ENCODE peak calls at places on chromosomes 13 and 19, in five cellular contexts. K is thoracic aorta, T is RWPE1, B is left ventricle myocardium inferior, F is transverse colon. G is an unnamed sample.

GRCh38 chr19:18290250-18291018 is 9.0 kb upstream of the JUND start:
- DNase-seq in K (no peak), T (no peak), B (peak), F (peak), G (no peak)

GRCh38 chr19:11921852-11922495 is 2.9 kb upstream of the ZNF700 start:
- DNase-seq in K (no peak), T (no peak), B (no peak), F (no peak), G (no peak)

GRCh38 chr13:103299079-103299478 is 232.9 kb upstream of the SLC10A2 start:
- DNase-seq in K (no peak), T (no peak), B (no peak), F (peak), G (no peak)

GRCh38 chr19:43741075-43741840 is 13.5 kb downstream of the SMG9 start:
- DNase-seq in K (no peak), T (no peak), B (no peak), F (no peak), G (no peak)

GRCh38 chr19:34645551-34645950 is 31.4 kb downstream of the SCGB2B2 start:
- DNase-seq in K (no peak), T (no peak), B (no peak), F (no peak), G (no peak)

GRCh38 chr13:20383058-20383457 is 142.6 kb downstream of the CRYL1 start:
- DNase-seq in K (no peak), T (no peak), B (no peak), F (no peak), G (no peak)

GRCh38 chr13:93857126-93857525 is 622.4 kb downstream of the DCT start:
- DNase-seq in K (no peak), T (no peak), B (no peak), F (no peak), G (no peak)

GRCh38 chr13:109919715-109920375 is 133.5 kb upstream of the IRS2 start:
- DNase-seq in K (no peak), T (no peak), B (no peak), F (no peak), G (no peak)

GRCh38 chr19:16654151-16654550 is 5.8 kb downstream of the SMIM7 start:
- DNase-seq in K (no peak), T (peak), B (no peak), F (no peak), G (no peak)

GRCh38 chr13:98232456-98232855 is 55.4 kb upstream of the RNF113B start:
- DNase-seq in K (no peak), T (no peak), B (no peak), F (no peak), G (no peak)

GRCh38 chr13:114279770-114280169 is 1.6 kb upstream of the UPF3A start:
- DNase-seq in K (no peak), T (no peak), B (no peak), F (no peak), G (no peak)

GRCh38 chr19:38537071-38537847 is 80.5 kb downstream of the MAP4K1 start:
- DNase-seq in K (no peak), T (no peak), B (no peak), F (no peak), G (no peak)

GRCh38 chr13:24459234-24459633 is 53.3 kb downstream of the PARP4 start:
- DNase-seq in K (no peak), T (no peak), B (no peak), F (no peak), G (no peak)

GRCh38 chr19:50522881-50523280 is 9.2 kb upstream of the ASPDH start:
- DNase-seq in K (no peak), T (no peak), B (no peak), F (no peak), G (no peak)

GRCh38 chr13:114328034-114328433 is 13.7 kb downstream of the CHAMP1 start:
- DNase-seq in K (no peak), T (no peak), B (no peak), F (no peak), G (no peak)

GRCh38 chr13:99687728-99688397 is 186.6 kb downstream of the TM9SF2 start:
- DNase-seq in K (no peak), T (no peak), B (no peak), F (no peak), G (no peak)

GRCh38 chr19:34351382-34351802 is 13.6 kb upstream of the GPI start:
- DNase-seq in K (no peak), T (no peak), B (no peak), F (no peak), G (peak)

GRCh38 chr19:18741566-18742121 is 49.5 kb downstream of the COMP start:
- DNase-seq in K (no peak), T (no peak), B (no peak), F (peak), G (peak)

GRCh38 chr19:39731685-39732084 is 6.1 kb downstream of the CLC start:
- DNase-seq in K (no peak), T (no peak), B (no peak), F (no peak), G (no peak)

GRCh38 chr13:91142572-91142971 is 204.9 kb upstream of the MIR17HG start:
- DNase-seq in K (no peak), T (peak), B (no peak), F (no peak), G (no peak)

GRCh38 chr19:49133621-49134454 is 14.5 kb downstream of the PPFIA3 start:
- DNase-seq in K (no peak), T (peak), B (peak), F (peak), G (peak)
- TF ChIP-seq CTCF in K (no peak), T (no peak), B (no peak), F (no peak), G (no peak)

GRCh38 chr13:71316964-71317363 is 550.0 kb downstream of the DACH1 start:
- DNase-seq in K (no peak), T (no peak), B (no peak), F (no peak), G (no peak)

GRCh38 chr13:71320452-71320851 is 546.6 kb downstream of the DACH1 start:
- DNase-seq in K (no peak), T (no peak), B (no peak), F (no peak), G (peak)
- TF ChIP-seq CTCF in K (no peak), T (peak), B (no peak), F (peak), G (no peak)

DNA sequence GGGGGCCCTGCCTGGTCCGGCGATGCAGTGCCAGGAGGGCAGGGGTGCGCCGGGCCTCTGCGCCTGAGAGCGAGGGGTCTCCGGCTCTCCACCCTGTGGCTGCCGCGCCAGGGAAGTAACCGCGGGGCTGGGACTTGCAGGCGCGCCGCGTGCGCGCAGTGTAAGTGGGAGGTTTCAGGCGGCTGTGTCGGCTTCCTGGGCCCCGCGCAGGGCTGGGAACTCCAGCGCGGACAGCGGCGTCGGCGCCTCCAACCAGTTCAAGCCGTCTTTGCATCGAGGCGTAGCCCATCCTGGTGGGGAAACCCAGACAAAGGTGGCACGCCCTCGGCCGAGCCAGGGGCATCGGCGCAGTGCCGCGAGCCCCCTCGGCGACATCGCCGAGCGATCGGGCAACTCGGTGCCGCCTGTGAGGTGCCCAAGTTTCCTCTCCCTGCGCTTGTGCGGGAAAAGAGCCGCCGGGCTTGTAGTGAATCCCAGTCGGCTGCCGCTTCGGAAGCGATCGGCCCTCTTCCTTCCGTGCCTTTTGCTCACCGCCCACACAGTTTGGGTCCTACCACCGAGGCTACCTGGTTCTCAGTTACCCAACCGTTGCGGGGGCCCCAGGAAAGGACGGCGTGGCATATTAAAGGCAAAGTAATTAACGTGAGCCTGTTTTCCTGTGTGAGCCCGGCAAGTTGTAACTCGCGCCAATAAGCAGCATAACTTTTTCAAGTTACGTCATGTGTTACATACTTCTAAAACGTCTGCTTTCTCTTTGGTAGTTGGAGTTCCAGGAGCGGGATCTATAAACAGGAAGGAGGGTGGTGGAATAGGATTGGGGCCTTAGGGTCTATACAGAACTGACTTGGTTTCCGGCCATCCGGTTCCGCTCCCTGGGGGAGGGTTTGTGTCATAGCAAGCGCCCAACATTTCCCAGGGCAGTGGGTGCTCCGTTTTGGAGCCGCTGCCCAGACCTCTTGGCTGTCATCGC is 1.2 kb downstream of the LRCH1 start:
- DNase-seq in K (peak), T (peak), B (peak), F (peak), G (peak)
- TF ChIP-seq CTCF in K (peak), T (no peak), B (peak), F (peak), G (no peak)

GRCh38 chr13:37068962-37069361 is 9.5 kb upstream of the SUPT20H start:
- DNase-seq in K (no peak), T (no peak), B (no peak), F (no peak), G (no peak)
- TF ChIP-seq CTCF in K (no peak), T (no peak), B (peak), F (peak), G (no peak)

DNA sequence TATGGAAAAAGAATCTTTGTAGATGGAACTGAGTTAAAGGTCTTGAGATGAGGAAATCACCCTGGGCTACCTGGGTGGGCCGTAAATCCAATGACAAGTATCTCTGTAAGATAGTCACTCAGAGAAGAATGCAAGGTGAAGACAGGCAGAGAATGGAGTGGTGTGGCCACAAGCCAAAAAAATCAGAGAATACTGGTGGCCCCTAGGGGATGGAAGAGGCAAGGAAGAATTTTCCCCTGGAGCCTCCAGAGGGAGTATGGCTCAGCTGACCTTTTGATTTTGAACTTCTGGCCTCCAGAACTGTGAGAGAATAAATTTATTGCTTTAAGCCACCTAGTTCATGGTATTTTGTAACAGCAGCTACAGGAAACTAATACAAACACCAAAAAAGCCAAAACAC is 32.7 kb upstream of the CSNK1A1L start:
- DNase-seq in K (no peak), T (no peak), B (no peak), F (no peak), G (no peak)
- TF ChIP-seq CTCF in K (no peak), T (peak), B (no peak), F (no peak), G (no peak)

DNA sequence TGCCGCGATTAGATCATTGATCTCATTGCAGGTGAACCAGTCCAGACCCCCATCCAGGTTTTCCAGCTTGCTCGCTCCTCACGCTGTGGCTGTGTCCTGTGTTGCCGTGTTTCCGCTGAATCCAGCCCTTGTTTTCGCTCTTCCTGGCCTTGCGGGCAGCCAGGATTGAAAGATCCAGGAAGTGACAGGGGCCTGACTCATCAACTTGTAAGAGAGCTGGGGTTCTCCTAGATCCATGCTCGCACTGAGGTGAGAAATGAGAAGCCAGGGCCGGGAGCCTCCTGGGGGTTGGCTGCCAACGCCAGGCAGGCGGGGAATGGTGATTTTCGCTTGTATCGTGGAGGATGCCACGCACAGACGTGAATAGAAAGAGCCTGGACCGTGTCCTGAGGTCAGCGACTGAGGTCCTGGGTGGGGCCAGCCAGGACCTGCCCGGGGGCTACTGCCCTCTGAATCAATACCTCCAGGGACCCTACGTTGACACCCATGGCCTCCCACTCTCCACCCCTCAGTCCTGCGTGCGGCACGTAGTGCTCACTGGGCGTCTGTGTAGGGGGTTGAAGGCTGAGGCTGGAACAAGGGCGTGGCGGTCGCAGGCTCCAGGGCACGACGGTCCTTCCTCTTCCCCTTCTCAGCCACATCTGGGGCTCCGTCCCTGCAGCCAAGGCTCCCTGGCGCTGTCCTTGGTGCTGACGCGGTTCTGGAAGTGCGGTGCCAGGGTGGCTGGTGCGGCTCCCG is 7.3 kb upstream of the PTPRH start:
- DNase-seq in K (peak), T (peak), B (peak), F (peak), G (peak)
- TF ChIP-seq CTCF in K (no peak), T (no peak), B (no peak), F (no peak), G (no peak)

DNA sequence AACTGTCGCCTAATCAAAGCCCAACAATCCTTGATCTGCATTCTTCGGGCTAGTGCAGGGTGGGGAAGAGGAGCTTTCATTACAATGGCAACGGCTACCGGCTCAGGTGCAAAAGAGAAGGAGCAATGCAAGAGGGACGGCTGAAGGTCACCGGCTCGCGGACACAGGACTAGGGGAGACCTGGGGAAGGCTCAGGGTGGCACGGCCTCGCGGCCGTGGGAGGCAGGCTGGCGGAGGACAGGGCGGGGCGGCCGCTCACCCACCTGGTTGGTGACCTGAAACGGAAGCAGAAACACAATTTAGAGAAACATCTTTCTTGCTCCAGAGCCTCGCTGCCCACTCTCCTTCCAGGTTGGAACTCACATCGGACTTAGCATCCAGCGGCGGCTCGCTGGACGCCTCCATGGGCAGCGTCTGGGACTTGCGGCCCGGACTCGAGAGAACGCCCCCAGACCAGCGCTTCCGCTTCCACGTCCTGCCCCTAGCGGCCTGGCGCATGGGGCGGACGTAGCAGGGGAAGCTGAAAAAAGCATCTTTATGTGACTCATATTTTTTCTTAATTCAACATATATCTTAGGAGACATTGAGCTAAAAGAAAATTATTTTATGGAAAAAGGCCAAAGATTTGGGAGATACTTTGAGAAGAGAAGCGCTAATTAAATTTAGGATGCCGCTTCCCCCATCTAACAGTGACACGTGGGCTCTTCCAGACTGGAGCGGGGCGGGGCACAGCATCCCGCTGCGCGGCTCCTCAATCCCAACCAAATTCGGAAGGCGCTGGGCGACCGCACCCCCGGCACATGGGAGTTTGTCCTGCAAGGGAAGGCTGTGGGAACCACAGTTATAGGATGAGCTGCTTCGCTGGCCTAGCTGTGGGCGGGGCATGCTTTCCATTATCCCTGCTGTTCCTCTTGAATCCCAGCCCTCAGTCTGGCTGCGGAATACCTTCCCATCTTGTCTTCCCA is at the start of gene COMMD6:
- DNase-seq in K (peak), T (peak), B (peak), F (peak), G (peak)
- TF ChIP-seq CTCF in K (peak), T (no peak), B (peak), F (peak), G (no peak)

GRCh38 chr19:3656073-3656746 is 29.6 kb upstream of the CACTIN start:
- DNase-seq in K (no peak), T (peak), B (no peak), F (no peak), G (no peak)

GRCh38 chr19:3657395-3657769 is 30.8 kb upstream of the CACTIN start:
- DNase-seq in K (no peak), T (no peak), B (no peak), F (no peak), G (no peak)

GRCh38 chr19:3658004-3658822 is 31.6 kb upstream of the CACTIN start:
- DNase-seq in K (no peak), T (no peak), B (peak), F (no peak), G (no peak)

GRCh38 chr19:3655402-3656072 is 28.9 kb upstream of the CACTIN start:
- DNase-seq in K (no peak), T (peak), B (no peak), F (peak), G (no peak)

GRCh38 chr19:3656747-3657394 is 30.3 kb upstream of the CACTIN start:
- DNase-seq in K (no peak), T (peak), B (no peak), F (no peak), G (no peak)
- TF ChIP-seq CTCF in K (no peak), T (no peak), B (no peak), F (no peak), G (no peak)

DNA sequence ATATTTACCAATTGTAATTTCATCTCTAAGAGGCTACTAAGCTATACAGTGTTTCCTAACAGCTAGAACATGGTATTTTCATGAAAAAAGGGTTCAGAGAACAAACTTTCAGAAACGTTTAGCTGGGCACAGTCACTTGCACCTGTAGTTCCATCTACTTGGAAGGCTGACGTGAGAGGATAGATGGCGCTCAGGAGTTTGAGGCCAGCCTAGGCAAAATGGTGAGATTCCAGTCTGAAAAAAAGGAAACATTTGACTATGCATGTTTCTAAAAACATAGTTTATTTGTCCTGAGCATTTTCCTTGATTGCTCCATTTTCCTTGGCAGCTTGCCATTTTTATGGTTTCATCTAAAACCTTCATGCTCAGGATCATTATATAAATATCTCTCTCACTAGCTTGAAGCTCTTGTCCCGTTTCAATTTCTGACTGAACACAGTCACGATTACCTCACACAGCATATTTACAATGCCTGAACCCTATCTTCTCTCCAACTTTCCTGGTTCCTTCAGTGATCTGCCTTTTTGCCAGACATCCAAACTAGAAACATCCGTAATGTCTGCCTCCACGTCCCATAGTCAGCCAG is 200.8 kb downstream of the RGCC start:
- DNase-seq in K (no peak), T (no peak), B (no peak), F (no peak), G (no peak)
- TF ChIP-seq CTCF in K (no peak), T (no peak), B (no peak), F (no peak), G (no peak)

GRCh38 chr13:49652691-49653305 is 24.5 kb downstream of the ARL11 start:
- DNase-seq in K (no peak), T (peak), B (no peak), F (peak), G (peak)

GRCh38 chr13:49646688-49647087 is 18.4 kb downstream of the ARL11 start:
- DNase-seq in K (no peak), T (no peak), B (no peak), F (no peak), G (no peak)

GRCh38 chr13:49651775-49652690 is 23.7 kb downstream of the ARL11 start:
- DNase-seq in K (no peak), T (no peak), B (no peak), F (no peak), G (no peak)

GRCh38 chr13:49649963-49650312 is 21.6 kb downstream of the ARL11 start:
- DNase-seq in K (no peak), T (no peak), B (no peak), F (no peak), G (no peak)

GRCh38 chr13:49649244-49649962 is 21.1 kb downstream of the ARL11 start:
- DNase-seq in K (no peak), T (peak), B (no peak), F (no peak), G (no peak)
- TF ChIP-seq CTCF in K (peak), T (no peak), B (peak), F (no peak), G (no peak)